ENCODE peak calls at places on chromosomes 4 and X, in four cellular contexts. P, R, W and M are unnamed samples.
A peak's percentile ranks its signal among the peaks of the same experiment; 100 is the strongest.

GRCh38 chr4:123297836-123298235 is 98.8 kb upstream of the SPRY1 start:
- DNase-seq in P (no peak), R (no peak), W (no peak), M (no peak)

GRCh38 chr4:52568351-52568750 is 90.8 kb downstream of the USP46 start:
- DNase-seq in P (no peak), R (no peak), W (no peak), M (no peak)

GRCh38 chrX:37371578-37371981 is 22.4 kb downstream of the PRRG1 start:
- DNase-seq in P (no peak), R (no peak), W (no peak), M (no peak)

GRCh38 chr4:174521800-174522182 is 497 bp downstream of the HPGD start:
- DNase-seq in P (no peak), R (peak; percentile 12), W (peak; percentile 15), M (peak; percentile 81)

GRCh38 chrX:24876782-24877315 is 138.9 kb downstream of the ARX start:
- DNase-seq in P (no peak), R (no peak), W (no peak), M (no peak)

GRCh38 chr4:136725286-136726081 is 806.8 kb downstream of the PCDH18 start:
- DNase-seq in P (no peak), R (no peak), W (no peak), M (no peak)

GRCh38 chr4:67909910-67910905 is 26.4 kb upstream of the TMPRSS11D start:
- DNase-seq in P (no peak), R (no peak), W (no peak), M (no peak)

GRCh38 chr4:8832130-8832930 is 39.3 kb downstream of the HMX1 start:
- DNase-seq in P (no peak), R (no peak), W (no peak), M (peak; percentile 11)

GRCh38 chrX:35664838-35665237 is 133.3 kb upstream of the MAGEB16 start:
- DNase-seq in P (no peak), R (no peak), W (no peak), M (no peak)

GRCh38 chr4:15354358-15354757 is 73.5 kb upstream of the C1QTNF7 start:
- DNase-seq in P (no peak), R (no peak), W (no peak), M (no peak)

GRCh38 chr4:71907782-71908181 is 123.9 kb upstream of the GC start:
- DNase-seq in P (no peak), R (no peak), W (no peak), M (no peak)

GRCh38 chrX:19630776-19631707 is 115.7 kb upstream of the MAP3K15 start:
- DNase-seq in P (no peak), R (peak; percentile 6), W (no peak), M (no peak)